ENCODE peak calls at places on chromosome 1, in four cellular contexts. T is CD8-positive, alpha-beta T cell; B is psoas muscle; A is IMR-90. H is an unnamed sample. For H3K4me1, the result is how much of the 10 kb centered on the place peaks cover.

GRCh38 chr1:233907139-233907538 is 2.7 kb downstream of the SLC35F3 start:
- DNase-seq in T (no peak), B (no peak), A (no peak), H (no peak)

GRCh38 chr1:6447818-6448748 is 17.9 kb downstream of the TNFRSF25 start:
- DNase-seq in T (peak), B (no peak), A (no peak), H (no peak)

GRCh38 chr1:25065246-25066238 is 135.5 kb upstream of the RUNX3 start:
- DNase-seq in T (peak), B (no peak), A (peak), H (no peak)

GRCh38 chr1:203547147-203547546 is 53.2 kb downstream of the OPTC start:
- DNase-seq in T (no peak), B (no peak), A (no peak), H (no peak)

GRCh38 chr1:230160957-230161771 is 94.1 kb downstream of the GALNT2 start:
- DNase-seq in T (no peak), B (no peak), A (peak), H (no peak)

GRCh38 chr1:110718452-110718851 is 43.7 kb upstream of the KCNA3 start:
- DNase-seq in T (no peak), B (no peak), A (no peak), H (no peak)

GRCh38 chr1:178575611-178576331 is 62.9 kb downstream of the TEX35 start:
- DNase-seq in T (no peak), B (no peak), A (peak), H (no peak)

GRCh38 chr1:156260896-156261295 is 13.0 kb upstream of the PAQR6 start:
- DNase-seq in T (no peak), B (no peak), A (no peak), H (no peak)

GRCh38 chr1:22051607-22052114 is 848 bp upstream of the CDC42 start:
- DNase-seq in T (no peak), B (no peak), A (no peak), H (no peak)
- H3K4me1 ChIP-seq in T (under half), B (under half), A (under half), H (under half)

DNA sequence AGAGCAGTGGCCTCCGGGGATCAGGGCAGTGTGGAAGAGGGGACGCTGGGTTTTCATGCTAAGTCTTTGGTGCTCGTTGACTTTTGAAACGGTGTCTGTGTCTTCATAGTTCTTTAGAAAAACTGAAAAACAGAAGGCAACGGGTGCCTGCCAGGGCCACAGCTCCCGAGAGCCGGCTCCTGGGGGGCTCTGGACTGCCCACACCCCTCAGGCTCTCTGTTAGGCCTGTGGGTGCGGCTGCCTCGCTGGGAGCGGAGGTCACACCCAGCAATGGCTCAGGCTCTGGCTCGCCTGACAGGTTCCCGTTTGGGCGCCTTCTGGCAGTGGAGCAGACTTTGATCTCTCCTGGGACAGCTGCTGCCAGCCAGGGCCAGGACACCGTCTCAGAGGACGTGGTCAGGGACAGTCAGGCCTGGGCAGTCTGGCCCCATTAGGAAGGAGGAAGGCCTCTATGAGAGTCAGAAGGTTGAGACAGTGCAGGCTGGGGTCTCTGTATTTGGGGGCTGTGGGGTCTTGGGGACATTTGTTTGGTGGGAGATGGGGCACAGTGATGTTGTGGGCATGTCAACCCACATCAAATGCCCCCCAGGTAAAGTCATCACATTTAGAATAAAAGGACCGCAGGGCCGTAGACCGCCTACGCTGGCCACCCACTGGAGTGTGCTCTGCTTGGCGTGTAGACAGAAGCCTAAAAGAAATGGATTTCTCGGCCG is 5.6 kb downstream of the ARHGEF16 start:
- DNase-seq in T (no peak), B (peak), A (no peak), H (no peak)
- H3K27ac ChIP-seq in T (no peak), B (peak), A (no peak), H (no peak)

GRCh38 chr1:17065667-17066066 is 11.8 kb upstream of the SDHB start:
- DNase-seq in T (no peak), B (no peak), A (no peak), H (no peak)

GRCh38 chr1:17069452-17070162 is 15.8 kb upstream of the SDHB start:
- DNase-seq in T (no peak), B (no peak), A (no peak), H (no peak)

GRCh38 chr1:17067465-17068245 is 13.8 kb upstream of the SDHB start:
- DNase-seq in T (no peak), B (no peak), A (no peak), H (no peak)

GRCh38 chr1:17068789-17069188 is 15.0 kb upstream of the SDHB start:
- DNase-seq in T (no peak), B (no peak), A (no peak), H (no peak)

DNA sequence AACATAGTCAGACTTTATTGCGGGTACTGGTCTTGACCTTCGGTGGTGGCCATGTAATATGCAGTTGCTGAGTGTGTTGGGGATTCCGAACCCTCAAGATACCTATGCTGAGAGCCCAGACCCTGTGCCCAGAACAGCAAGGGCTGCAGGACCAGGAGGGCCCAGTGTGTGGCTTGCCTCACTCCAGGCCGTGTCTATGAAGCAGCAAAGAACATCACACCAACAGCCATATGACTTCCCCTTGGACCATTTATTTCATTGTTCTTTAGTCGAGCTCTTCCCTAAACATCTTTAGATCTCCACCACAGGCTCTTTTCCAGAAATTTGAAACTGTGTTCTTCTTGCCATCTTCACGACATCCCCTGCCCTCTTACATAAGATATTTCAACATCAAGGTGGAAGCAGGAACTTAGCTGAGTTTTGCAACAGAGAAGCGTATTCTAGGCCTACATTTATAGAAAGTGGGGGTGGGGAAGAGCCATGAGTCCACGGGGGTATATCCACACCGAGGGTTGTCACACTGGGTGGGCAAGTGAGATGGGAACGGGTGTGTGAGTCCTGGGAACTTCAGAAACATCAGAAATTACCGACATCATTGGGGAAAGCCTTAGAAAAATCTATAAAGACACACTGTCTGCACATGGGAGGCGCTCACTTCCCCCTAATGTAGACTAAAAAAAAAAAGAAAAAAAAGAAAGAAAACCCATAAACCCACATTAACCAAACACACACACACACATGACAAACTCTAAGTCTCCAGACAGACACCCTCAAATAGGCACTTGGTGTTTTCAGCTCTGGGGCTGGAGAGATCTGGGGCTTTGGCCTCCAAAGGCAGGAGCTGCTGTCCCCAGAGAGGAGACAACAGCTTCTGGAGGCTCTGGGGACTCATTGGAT is 12.9 kb upstream of the SDHB start:
- DNase-seq in T (no peak), B (no peak), A (no peak), H (no peak)
- H3K4me1 ChIP-seq in T (under half), B (under half), A (under half), H (under half)

GRCh38 chr1:8712413-8713229 is 104.8 kb downstream of the RERE start:
- DNase-seq in T (no peak), B (no peak), A (peak), H (no peak)
- H3K27ac ChIP-seq in T (peak), B (peak), A (peak), H (peak)

GRCh38 chr1:118337346-118337745 is 152.3 kb upstream of the SPAG17 start:
- DNase-seq in T (no peak), B (no peak), A (no peak), H (no peak)
- H3K4me1 ChIP-seq in T (under half), B (under half), A (under half), H (under half)